ENCODE peak calls at places on chromosomes 12 and 14, in eight cellular contexts. D is stimulated activated CD4-positive, alpha-beta T cell treated with anti-CD3 and anti-CD28 coated beads, Interleukin-2, amount 100 ng/mL, for 24 hours; A is aorta; V is mesothelial cell of epicardium; C is T-cell; P is left ventricle myocardium inferior; X is activated CD8-positive, alpha-beta memory T cell treated with anti-CD3 and anti-CD28 coated beads for 48 hours; M is EH. U is an unnamed sample.

GRCh38 chr12:5081016-5081415 is 37.3 kb downstream of the KCNA5 start:
- DNase-seq in D (no peak), A (no peak), V (no peak), C (no peak), P (peak; percentile 33), X (no peak), M (no peak), U (no peak)

GRCh38 chr12:25434493-25434892 is 118.6 kb downstream of the LMNTD1 start:
- DNase-seq in D (no peak), A (no peak), V (no peak), C (no peak), P (no peak), X (no peak), M (peak; percentile 8), U (no peak)

GRCh38 chr14:59438148-59438766 is 26.9 kb downstream of the GPR135 start:
- DNase-seq in D (no peak), A (no peak), V (no peak), C (no peak), P (no peak), X (no peak), M (peak; percentile 88), U (peak; percentile 79)

GRCh38 chr14:30607156-30607780 is 14.9 kb upstream of the SCFD1 start:
- DNase-seq in D (no peak), A (no peak), V (no peak), C (no peak), P (no peak), X (no peak), M (peak; percentile 43), U (peak; percentile 23)

GRCh38 chr14:91568626-91569025 is 58.5 kb upstream of the PPP4R3A start:
- DNase-seq in D (no peak), A (no peak), V (no peak), C (no peak), P (no peak), X (no peak), M (no peak), U (no peak)

GRCh38 chr14:67539116-67539515 is 6.0 kb downstream of the PLEKHH1 start:
- DNase-seq in D (no peak), A (no peak), V (no peak), C (no peak), P (no peak), X (no peak), M (no peak), U (no peak)

GRCh38 chr12:4116251-4117111 is 157.1 kb upstream of the CCND2 start:
- DNase-seq in D (no peak), A (no peak), V (no peak), C (no peak), P (no peak), X (no peak), M (peak; percentile 86), U (peak; percentile 79)

GRCh38 chr12:104551313-104551931 is 94.7 kb downstream of the CHST11 start:
- DNase-seq in D (no peak), A (no peak), V (no peak), C (no peak), P (no peak), X (no peak), M (no peak), U (no peak)

GRCh38 chr14:81529391-81529790 is 4.3 kb downstream of the SEL1L start:
- DNase-seq in D (no peak), A (no peak), V (no peak), C (no peak), P (no peak), X (no peak), M (peak; percentile 34), U (peak; percentile 78)

GRCh38 chr12:127621366-127621765 is 645.6 kb upstream of the TMEM132C start:
- DNase-seq in D (no peak), A (no peak), V (no peak), C (no peak), P (no peak), X (no peak), M (no peak), U (no peak)

GRCh38 chr14:103198429-103199140 is 75.3 kb downstream of the TNFAIP2 start:
- DNase-seq in D (no peak), A (no peak), V (no peak), C (no peak), P (no peak), X (no peak), M (peak; percentile 67), U (peak; percentile 96)

GRCh38 chr12:46430340-46430948 is 57.9 kb upstream of the SLC38A2 start:
- DNase-seq in D (no peak), A (no peak), V (no peak), C (no peak), P (no peak), X (no peak), M (peak; percentile 86), U (peak; percentile 78)

GRCh38 chr12:122064780-122065588 is 13.6 kb upstream of the MLXIP start:
- DNase-seq in D (no peak), A (no peak), V (no peak), C (no peak), P (peak; percentile 49), X (no peak), M (peak; percentile 96), U (peak; percentile 82)

GRCh38 chr14:57869530-57870088 is 3.7 kb upstream of the SLC35F4 start:
- DNase-seq in D (no peak), A (no peak), V (no peak), C (no peak), P (no peak), X (no peak), M (no peak), U (no peak)

GRCh38 chr12:58977476-58977875 is 57.2 kb upstream of the LRIG3 start:
- DNase-seq in D (no peak), A (no peak), V (no peak), C (no peak), P (no peak), X (no peak), M (no peak), U (no peak)

GRCh38 chr14:50796391-50796790 is 34.6 kb downstream of the NIN start:
- DNase-seq in D (no peak), A (no peak), V (no peak), C (no peak), P (no peak), X (no peak), M (peak; percentile 37), U (no peak)

GRCh38 chr12:130680451-130680990 is 35.6 kb downstream of the RIMBP2 start:
- DNase-seq in D (no peak), A (peak; percentile 52), V (no peak), C (no peak), P (no peak), X (no peak), M (no peak), U (no peak)

GRCh38 chr12:132478845-132479244 is 11.1 kb upstream of the FBRSL1 start:
- DNase-seq in D (no peak), A (no peak), V (no peak), C (no peak), P (no peak), X (no peak), M (no peak), U (no peak)

GRCh38 chr12:84512751-84513150 is 399.8 kb downstream of the SLC6A15 start:
- DNase-seq in D (no peak), A (no peak), V (no peak), C (no peak), P (no peak), X (no peak), M (peak; percentile 11), U (peak; percentile 46)

GRCh38 chr14:26138764-26139445 is 458.9 kb downstream of the NOVA1 start:
- DNase-seq in D (no peak), A (no peak), V (no peak), C (no peak), P (no peak), X (no peak), M (no peak), U (no peak)

GRCh38 chr12:109463776-109464175 is 13.3 kb downstream of the KCTD10 start:
- DNase-seq in D (no peak), A (no peak), V (no peak), C (no peak), P (no peak), X (no peak), M (no peak), U (peak; percentile 43)

GRCh38 chr14:74505831-74506230 is 12.3 kb downstream of the ISCA2 start:
- DNase-seq in D (no peak), A (no peak), V (no peak), C (no peak), P (no peak), X (no peak), M (no peak), U (no peak)

GRCh38 chr14:59020382-59020781 is 168.1 kb upstream of the DAAM1 start:
- DNase-seq in D (no peak), A (no peak), V (no peak), C (no peak), P (no peak), X (no peak), M (peak; percentile 52), U (peak; percentile 23)

GRCh38 chr12:31589582-31589895 is 1.4 kb downstream of the DENND5B start:
- DNase-seq in D (peak; percentile 35), A (no peak), V (no peak), C (no peak), P (no peak), X (no peak), M (no peak), U (no peak)

GRCh38 chr12:93376436-93377251 is 1.1 kb upstream of the NUDT4 start:
- DNase-seq in D (no peak), A (no peak), V (no peak), C (no peak), P (peak; percentile 32), X (no peak), M (peak; percentile 24), U (peak; percentile 56)

GRCh38 chr12:95600567-95600966 is 49.3 kb upstream of the USP44 start:
- DNase-seq in D (no peak), A (no peak), V (no peak), C (no peak), P (peak; percentile 58), X (no peak), M (no peak), U (peak; percentile 25)

GRCh38 chr14:76729953-76730505 is 31.2 kb upstream of the VASH1 start:
- DNase-seq in D (no peak), A (no peak), V (no peak), C (no peak), P (no peak), X (no peak), M (no peak), U (no peak)

GRCh38 chr12:32993404-32993803 is 96.8 kb upstream of the PKP2 start:
- DNase-seq in D (no peak), A (no peak), V (no peak), C (no peak), P (no peak), X (no peak), M (no peak), U (no peak)

GRCh38 chr12:5456906-5457305 is 25.0 kb downstream of the NTF3 start:
- DNase-seq in D (no peak), A (no peak), V (no peak), C (no peak), P (no peak), X (no peak), M (peak; percentile 90), U (peak; percentile 90)